ENCODE peak calls at places on chromosomes 13 and 19, in seven cellular contexts. K, I, L, T, A, Q and Z are unnamed samples.

GRCh38 chr13:24654741-24655140 is 25.5 kb upstream of the ATP12A start:
- DNase-seq in K (no peak), I (no peak), L (peak; percentile 51), T (no peak), A (no peak), Q (no peak), Z (no peak)

GRCh38 chr19:48492925-48493717 is 18.5 kb downstream of the LMTK3 start:
- DNase-seq in K (peak; percentile 97), I (peak; percentile 91), L (peak; percentile 94), T (peak; percentile 94), A (peak; percentile 96), Q (peak; percentile 98), Z (peak; percentile 91)

GRCh38 chr13:101649490-101650126 is 197.1 kb downstream of the ITGBL1 start:
- DNase-seq in K (no peak), I (no peak), L (peak; percentile 74), T (peak; percentile 88), A (peak; percentile 21), Q (no peak), Z (no peak)

GRCh38 chr13:97781891-97782305 is 171.6 kb upstream of the IPO5 start:
- DNase-seq in K (no peak), I (no peak), L (no peak), T (no peak), A (no peak), Q (no peak), Z (no peak)

GRCh38 chr19:18049390-18049789 is 37.3 kb downstream of the IL12RB1 start:
- DNase-seq in K (peak; percentile 78), I (no peak), L (peak; percentile 25), T (no peak), A (peak; percentile 53), Q (no peak), Z (no peak)

GRCh38 chr19:7699422-7700127 is 2.4 kb downstream of the FCER2 start:
- DNase-seq in K (no peak), I (no peak), L (no peak), T (peak; percentile 45), A (no peak), Q (no peak), Z (no peak)

GRCh38 chr13:113897966-113898365 is 34.1 kb upstream of the GAS6 start:
- DNase-seq in K (no peak), I (no peak), L (no peak), T (peak; percentile 7), A (no peak), Q (no peak), Z (no peak)

GRCh38 chr13:102597029-102598015 is 536 bp downstream of the TPP2 start:
- DNase-seq in K (no peak), I (peak; percentile 47), L (peak; percentile 52), T (peak; percentile 34), A (peak; percentile 22), Q (peak; percentile 42), Z (peak; percentile 39)

GRCh38 chr13:94435604-94436226 is 43.8 kb downstream of the DCT start:
- DNase-seq in K (no peak), I (no peak), L (peak; percentile 58), T (peak; percentile 71), A (no peak), Q (peak; percentile 61), Z (no peak)

GRCh38 chr13:36428083-36428482 is 4.2 kb upstream of the CCNA1 start:
- DNase-seq in K (no peak), I (no peak), L (no peak), T (peak; percentile 91), A (no peak), Q (no peak), Z (no peak)
- TF ChIP-seq CTCF in K (no peak), I (no peak), L (no peak), T (no peak), A (no peak), Q (no peak), Z (no peak)

GRCh38 chr19:49856574-49857021 is 5.6 kb downstream of the PTOV1 start:
- DNase-seq in K (no peak), I (no peak), L (no peak), T (no peak), A (peak; percentile 13), Q (no peak), Z (no peak)

GRCh38 chr19:49858591-49858985 is 7.6 kb downstream of the PTOV1 start:
- DNase-seq in K (no peak), I (no peak), L (no peak), T (peak; percentile 15), A (no peak), Q (no peak), Z (no peak)

GRCh38 chr19:49859838-49860715 is 7.3 kb downstream of the PNKP start:
- DNase-seq in K (no peak), I (no peak), L (no peak), T (no peak), A (no peak), Q (no peak), Z (no peak)

GRCh38 chr19:49857061-49857833 is 6.3 kb downstream of the PTOV1 start:
- DNase-seq in K (no peak), I (no peak), L (no peak), T (no peak), A (no peak), Q (no peak), Z (no peak)

GRCh38 chr19:49857834-49858590 is 7.1 kb downstream of the PTOV1 start:
- DNase-seq in K (no peak), I (no peak), L (no peak), T (no peak), A (no peak), Q (no peak), Z (no peak)
- TF ChIP-seq CTCF in K (no peak), I (no peak), L (no peak), T (peak; percentile 25), A (no peak), Q (no peak), Z (no peak)

GRCh38 chr19:10420444-10421239 is at the start of gene PDE4A:
- DNase-seq in K (no peak), I (peak; percentile 81), L (no peak), T (peak; percentile 33), A (no peak), Q (peak; percentile 70), Z (peak; percentile 74)

GRCh38 chr19:10421981-10422461 is 1.7 kb downstream of the PDE4A start:
- DNase-seq in K (no peak), I (no peak), L (no peak), T (no peak), A (no peak), Q (no peak), Z (no peak)

GRCh38 chr19:10419646-10420443 is 493 bp upstream of the PDE4A start:
- DNase-seq in K (no peak), I (peak; percentile 75), L (peak; percentile 61), T (peak; percentile 42), A (no peak), Q (peak; percentile 95), Z (peak; percentile 26)

GRCh38 chr19:10422846-10423245 is 2.5 kb downstream of the PDE4A start:
- DNase-seq in K (no peak), I (no peak), L (no peak), T (no peak), A (no peak), Q (no peak), Z (no peak)

DNA sequence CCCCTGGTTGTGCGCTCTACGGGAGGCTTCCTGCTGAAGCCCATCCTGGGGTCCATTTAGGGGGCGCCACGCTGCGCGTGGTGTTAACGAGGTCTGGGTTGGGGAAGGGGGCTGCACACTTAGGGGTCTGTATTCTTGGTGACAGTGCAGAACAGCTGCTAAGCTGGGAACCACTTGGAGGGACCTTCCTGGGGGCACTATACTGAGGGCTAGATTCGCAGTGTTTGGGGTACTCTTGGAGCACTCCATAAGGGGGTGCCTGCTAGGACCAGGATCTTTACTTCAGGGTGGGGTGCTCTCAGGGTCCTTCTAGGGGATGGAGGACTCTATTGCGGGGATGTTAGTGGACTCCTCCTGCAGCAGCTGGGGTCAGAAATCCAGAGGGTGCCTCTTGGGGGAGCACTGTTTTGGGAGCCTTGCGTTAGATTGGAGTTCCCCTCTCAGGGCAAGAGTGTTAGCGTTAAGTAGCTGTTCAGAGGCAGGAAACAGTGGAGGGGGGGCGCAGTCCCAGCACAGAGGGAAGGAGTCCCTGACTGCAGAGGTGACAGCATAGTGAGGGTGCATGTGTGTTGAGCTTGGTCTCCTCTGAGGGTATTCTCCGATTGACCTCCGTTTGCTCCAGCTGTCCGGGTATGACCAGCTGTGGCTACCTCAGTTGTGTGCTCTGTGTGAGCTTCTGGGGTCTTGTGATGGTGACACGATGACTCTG is 1.1 kb downstream of the PDE4A start:
- DNase-seq in K (no peak), I (no peak), L (no peak), T (no peak), A (no peak), Q (no peak), Z (no peak)
- TF ChIP-seq CTCF in K (no peak), I (peak; percentile 40), L (no peak), T (peak; percentile 17), A (no peak), Q (no peak), Z (no peak)

GRCh38 chr13:72255908-72256307 is 388.9 kb upstream of the DACH1 start:
- DNase-seq in K (peak; percentile 41), I (peak; percentile 50), L (no peak), T (peak; percentile 70), A (no peak), Q (peak; percentile 66), Z (peak; percentile 56)
- TF ChIP-seq CTCF in K (peak; percentile 40), I (peak; percentile 24), L (no peak), T (peak; percentile 79), A (no peak), Q (peak; percentile 70), Z (no peak)

DNA sequence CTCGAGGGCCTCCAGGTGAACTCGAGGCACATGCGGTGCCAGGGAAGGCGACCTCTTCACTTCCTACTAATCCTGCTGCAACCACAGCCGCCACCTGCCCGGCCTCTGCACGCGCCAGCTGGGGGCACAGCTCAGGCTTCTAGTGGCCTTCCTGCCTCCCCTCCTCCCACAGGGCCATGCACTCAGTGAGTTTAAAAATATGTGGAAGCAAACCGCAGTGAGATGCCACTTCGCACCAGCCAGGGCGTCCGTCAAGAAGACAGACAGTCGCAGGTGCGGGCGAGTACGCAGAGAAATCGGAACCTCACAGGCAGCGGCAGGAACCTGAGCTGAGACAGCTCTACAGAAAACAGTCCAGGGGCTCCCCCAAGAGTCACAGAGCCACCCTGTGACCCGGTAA is 10.4 kb downstream of the LMNB2 start:
- DNase-seq in K (no peak), I (no peak), L (no peak), T (no peak), A (no peak), Q (no peak), Z (no peak)
- TF ChIP-seq CTCF in K (no peak), I (no peak), L (no peak), T (no peak), A (no peak), Q (no peak), Z (no peak)

GRCh38 chr19:4140237-4140711 is 13.2 kb upstream of the CREB3L3 start:
- DNase-seq in K (peak; percentile 34), I (peak; percentile 49), L (peak; percentile 72), T (peak; percentile 64), A (no peak), Q (peak; percentile 88), Z (peak; percentile 25)
- TF ChIP-seq CTCF in K (peak; percentile 37), I (no peak), L (peak; percentile 80), T (peak; percentile 56), A (no peak), Q (peak; percentile 64), Z (no peak)

DNA sequence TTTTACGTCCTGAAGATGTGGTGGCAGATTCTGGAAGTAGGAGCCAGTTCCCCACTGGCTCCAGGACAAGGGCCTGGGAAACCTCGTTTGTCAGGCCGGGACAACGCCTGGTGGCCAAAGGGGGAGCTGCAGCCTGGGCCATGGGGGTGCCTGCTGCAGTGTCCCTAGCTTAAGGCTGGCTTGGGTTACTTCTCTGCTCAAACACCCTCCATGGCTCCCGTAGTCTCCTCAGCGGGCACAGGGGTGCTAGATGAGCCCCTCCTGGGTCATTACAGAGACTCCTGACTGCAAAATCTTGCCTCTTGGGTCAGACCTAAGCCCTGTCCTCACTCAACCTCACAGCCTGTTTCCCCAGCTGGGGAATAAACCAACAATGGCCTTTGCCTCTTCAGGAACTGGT is 14.7 kb downstream of the CILP2 start:
- DNase-seq in K (no peak), I (peak; percentile 87), L (no peak), T (peak; percentile 45), A (no peak), Q (peak; percentile 65), Z (peak; percentile 77)
- TF ChIP-seq CTCF in K (peak; percentile 32), I (peak; percentile 85), L (peak; percentile 60), T (peak; percentile 59), A (no peak), Q (peak; percentile 64), Z (peak; percentile 76)